ENCODE peak calls at places on chromosome 13, in seven cellular contexts. P is LHCN-M2, A is DMS153, I is NCI-H1048, F is thoracic aorta, U is HCT116, Y is PC-3. W is an unnamed sample.

GRCh38 chr13:29753593-29754485 is 96.6 kb downstream of the UBL3 start:
- DNase-seq in Y (no peak), U (no peak), P (no peak), A (no peak), I (no peak), F (no peak), W (no peak)

GRCh38 chr13:95301135-95301946 is at the start of gene ABCC4:
- DNase-seq in Y (peak), A (peak), U (peak), F (no peak), P (peak), I (peak), W (no peak)

GRCh38 chr13:94553766-94554165 is 42.2 kb downstream of the TGDS start:
- DNase-seq in F (no peak), A (no peak), P (no peak), I (no peak), U (no peak), Y (no peak), W (no peak)

GRCh38 chr13:96958286-96958891 is 35.9 kb downstream of the OXGR1 start:
- DNase-seq in U (no peak), P (peak), A (peak), I (peak), F (no peak), Y (peak), W (peak)

GRCh38 chr13:97224544-97225324 is 2.6 kb downstream of the MBNL2 start:
- DNase-seq in P (peak), A (peak), I (no peak), F (no peak), Y (peak), U (no peak), W (peak)

GRCh38 chr13:110698689-110699088 is 7.2 kb downstream of the CARS2 start:
- DNase-seq in P (no peak), Y (no peak), I (no peak), F (no peak), A (no peak), U (no peak), W (no peak)

GRCh38 chr13:87259479-87260083 is 411.6 kb upstream of the SLITRK5 start:
- DNase-seq in P (peak), U (peak), Y (peak), F (no peak), I (no peak), A (peak), W (no peak)

GRCh38 chr13:28558126-28558525 is 63.2 kb upstream of the FLT1 start:
- DNase-seq in P (peak), I (no peak), U (no peak), A (no peak), Y (no peak), F (no peak), W (no peak)

GRCh38 chr13:86562876-86563275 is 763.7 kb upstream of the SLITRK6 start:
- DNase-seq in I (no peak), F (no peak), A (no peak), P (no peak), Y (no peak), U (no peak), W (no peak)

GRCh38 chr13:46369506-46370268 is 17.4 kb downstream of the RUBCNL start:
- DNase-seq in A (no peak), F (no peak), Y (no peak), P (peak), U (no peak), I (no peak), W (no peak)

GRCh38 chr13:61685683-61686013 is 270.0 kb upstream of the PCDH20 start:
- DNase-seq in U (peak), P (no peak), F (no peak), I (no peak), Y (no peak), A (peak), W (no peak)

GRCh38 chr13:39353988-39354387 is 249.0 kb downstream of the LHFPL6 start:
- DNase-seq in I (no peak), P (no peak), U (no peak), F (no peak), Y (no peak), A (no peak), W (no peak)

GRCh38 chr13:34224877-34225276 is 406.9 kb downstream of the RFC3 start:
- DNase-seq in F (no peak), P (no peak), U (no peak), Y (no peak), A (no peak), I (no peak), W (no peak)

GRCh38 chr13:89380101-89380500 is 1708.9 kb downstream of the SLITRK5 start:
- DNase-seq in U (peak), A (peak), P (no peak), I (peak), F (no peak), Y (peak), W (no peak)

GRCh38 chr13:40666905-40667621 is 622 bp upstream of the FOXO1 start:
- DNase-seq in F (no peak), Y (peak), U (no peak), A (peak), P (no peak), I (no peak), W (no peak)

GRCh38 chr13:51645154-51645650 is 60.9 kb downstream of the WDFY2 start:
- DNase-seq in F (no peak), I (no peak), U (no peak), Y (no peak), A (no peak), P (peak), W (no peak)

GRCh38 chr13:83950284-83950683 is 68.0 kb upstream of the SLITRK1 start:
- DNase-seq in F (no peak), I (no peak), Y (no peak), P (no peak), U (no peak), A (no peak), W (no peak)

GRCh38 chr13:24630851-24631341 is 49.3 kb upstream of the ATP12A start:
- DNase-seq in U (peak), I (no peak), F (no peak), A (peak), P (no peak), Y (peak), W (peak)

GRCh38 chr13:45500492-45501174 is 35.9 kb downstream of the COG3 start:
- DNase-seq in U (peak), F (no peak), Y (peak), I (no peak), P (peak), A (no peak), W (no peak)

GRCh38 chr13:77674802-77675201 is 22.7 kb upstream of the SLAIN1 start:
- DNase-seq in Y (no peak), P (no peak), F (no peak), A (no peak), I (no peak), U (no peak), W (no peak)

GRCh38 chr13:113489549-113490495 is 689 bp downstream of the DCUN1D2 start:
- DNase-seq in A (no peak), P (peak), F (no peak), I (no peak), Y (peak), U (no peak), W (no peak)

W was measured in NCI-H2029.